ENCODE peak calls at places on chromosomes 16 and 17, in four cellular contexts. J is brain microvascular endothelial cell; P is CD8-positive, alpha-beta memory T cell; E is GM12864. D is an unnamed sample.
A peak's percentile ranks its signal among the peaks of the same experiment; 100 is the strongest.

GRCh38 chr16:74874912-74875311 is 100.3 kb upstream of the FA2H start:
- DNase-seq in P (no peak), E (no peak), J (no peak), D (no peak)

GRCh38 chr17:43905400-43905984 is 1.8 kb downstream of the MPP2 start:
- DNase-seq in E (no peak), J (no peak), P (no peak), D (no peak)

GRCh38 chr17:4607773-4608187 is 23.5 kb downstream of the SMTNL2 start:
- DNase-seq in E (no peak), J (peak; percentile 63), P (no peak), D (peak; percentile 65)

GRCh38 chr17:80465316-80465974 is 11.0 kb downstream of the NPTX1 start:
- DNase-seq in E (no peak), P (no peak), J (no peak), D (no peak)

GRCh38 chr16:53973021-53973420 is 269.1 kb downstream of the FTO start:
- DNase-seq in J (no peak), E (no peak), P (no peak), D (no peak)

GRCh38 chr17:6173653-6174052 is 103.5 kb downstream of the WSCD1 start:
- DNase-seq in E (no peak), J (no peak), P (no peak), D (no peak)

GRCh38 chr16:89422905-89423630 is 67.3 kb downstream of the ANKRD11 start:
- DNase-seq in E (peak; percentile 57), J (peak; percentile 74), P (peak; percentile 78), D (peak; percentile 59)

GRCh38 chr17:7916799-7917198 is 710 bp upstream of the RNF227 start:
- DNase-seq in J (peak; percentile 24), E (no peak), P (no peak), D (no peak)

GRCh38 chr16:58264007-58264406 is 30.8 kb downstream of the PRSS54 start:
- DNase-seq in P (no peak), J (no peak), E (no peak), D (no peak)

GRCh38 chr16:1944612-1945199 is 1.7 kb upstream of the MSRB1 start:
- DNase-seq in J (no peak), P (no peak), E (no peak), D (no peak)

GRCh38 chr17:11900103-11900502 is 97.2 kb downstream of the ZNF18 start:
- DNase-seq in J (no peak), E (no peak), P (no peak), D (no peak)

GRCh38 chr17:68578236-68578635 is 22.9 kb downstream of the FAM20A start:
- DNase-seq in J (no peak), E (no peak), P (no peak), D (no peak)

GRCh38 chr16:57788951-57789350 is 13.3 kb downstream of the KIFC3 start:
- DNase-seq in J (no peak), P (no peak), E (no peak), D (no peak)

GRCh38 chr16:11007714-11008240 is 63.4 kb downstream of the CLEC16A start:
- DNase-seq in P (no peak), J (no peak), E (no peak), D (no peak)

GRCh38 chr17:4770632-4771031 is 1.1 kb upstream of the TM4SF5 start:
- DNase-seq in J (no peak), E (no peak), P (no peak), D (no peak)

GRCh38 chr16:25063102-25063501 is 47.9 kb upstream of the ARHGAP17 start:
- DNase-seq in P (no peak), J (no peak), E (no peak), D (no peak)

GRCh38 chr17:6548578-6549330 is 7.6 kb downstream of the PITPNM3 start:
- DNase-seq in P (no peak), E (peak; percentile 16), J (no peak), D (no peak)

GRCh38 chr17:73943416-73943770 is 260.1 kb upstream of the RPL38 start:
- DNase-seq in P (no peak), J (no peak), E (no peak), D (no peak)

GRCh38 chr17:8479431-8479947 is 43.8 kb downstream of the NDEL1 start:
- DNase-seq in J (no peak), E (no peak), P (no peak), D (peak; percentile 61)

GRCh38 chr17:47802341-47803022 is 19.1 kb downstream of the OSBPL7 start:
- DNase-seq in P (peak; percentile 73), E (peak; percentile 18), J (peak; percentile 32), D (peak; percentile 14)

GRCh38 chr17:15264542-15264941 is 584 bp downstream of the PMP22 start:
- DNase-seq in J (no peak), E (no peak), P (no peak), D (no peak)

GRCh38 chr17:60959696-60960095 is 282.0 kb downstream of the BCAS3 start:
- DNase-seq in E (no peak), P (no peak), J (no peak), D (no peak)

GRCh38 chr17:31388770-31389672 is 2.5 kb upstream of the RAB11FIP4 start:
- DNase-seq in E (no peak), J (no peak), P (no peak), D (no peak)

GRCh38 chr16:9992441-9992840 is 189.8 kb downstream of the GRIN2A start:
- DNase-seq in P (no peak), E (no peak), J (no peak), D (no peak)